ENCODE peak calls at places on chromosomes 11 and 22, in six cellular contexts. One of them, this sample, is unnamed.

GRCh38 chr11:3622521-3622920 is 19.3 kb downstream of the ART5 start:
- DNase-seq in Karpas-422: peak; percentile 35
- DNase-seq in kidney: no peak
- DNase-seq in SW480: no peak
- DNase-seq in spleen: peak; percentile 54
- DNase-seq in foreskin melanocyte: no peak
- DNase-seq in this sample: no peak

GRCh38 chr11:121536116-121536515 is 83.3 kb upstream of the SORL1-AS1 start:
- DNase-seq in Karpas-422: peak; percentile 47
- DNase-seq in kidney: no peak
- DNase-seq in SW480: no peak
- DNase-seq in spleen: no peak
- DNase-seq in foreskin melanocyte: no peak
- DNase-seq in this sample: no peak

GRCh38 chr11:2990617-2991476 is 1.3 kb downstream of the NAP1L4 start:
- DNase-seq in Karpas-422: peak; percentile 74
- DNase-seq in kidney: no peak
- DNase-seq in SW480: peak; percentile 59
- DNase-seq in spleen: no peak
- DNase-seq in foreskin melanocyte: no peak
- DNase-seq in this sample: no peak

GRCh38 chr11:69799582-69799981 is 19.6 kb downstream of the FGF3 start:
- DNase-seq in Karpas-422: peak; percentile 75
- DNase-seq in kidney: no peak
- DNase-seq in SW480: peak; percentile 74
- DNase-seq in spleen: no peak
- DNase-seq in foreskin melanocyte: no peak
- DNase-seq in this sample: no peak

GRCh38 chr11:118984825-118985224 is 13.1 kb upstream of the CENATAC start:
- DNase-seq in Karpas-422: no peak
- DNase-seq in kidney: no peak
- DNase-seq in SW480: no peak
- DNase-seq in spleen: no peak
- DNase-seq in foreskin melanocyte: no peak
- DNase-seq in this sample: no peak

GRCh38 chr11:67303132-67303988 is at the start of gene SSH3:
- DNase-seq in Karpas-422: no peak
- DNase-seq in kidney: peak; percentile 94
- DNase-seq in SW480: peak; percentile 86
- DNase-seq in spleen: peak; percentile 94
- DNase-seq in foreskin melanocyte: peak; percentile 41
- DNase-seq in this sample: peak; percentile 92

GRCh38 chr22:39174498-39175120 is 22.1 kb upstream of the CBX7 start:
- DNase-seq in Karpas-422: no peak
- DNase-seq in kidney: peak; percentile 98
- DNase-seq in SW480: peak; percentile 70
- DNase-seq in spleen: peak; percentile 95
- DNase-seq in foreskin melanocyte: peak; percentile 85
- DNase-seq in this sample: peak; percentile 81

GRCh38 chr22:50732681-50733080 is 5.3 kb upstream of the ACR start:
- DNase-seq in Karpas-422: no peak
- DNase-seq in kidney: no peak
- DNase-seq in SW480: no peak
- DNase-seq in spleen: no peak
- DNase-seq in foreskin melanocyte: no peak
- DNase-seq in this sample: peak; percentile 23

GRCh38 chr22:47198801-47199251 is 436.4 kb downstream of the TBC1D22A start:
- DNase-seq in Karpas-422: no peak
- DNase-seq in kidney: peak; percentile 71
- DNase-seq in SW480: no peak
- DNase-seq in spleen: peak; percentile 68
- DNase-seq in foreskin melanocyte: no peak
- DNase-seq in this sample: no peak

GRCh38 chr11:61555051-61555969 is 25.6 kb downstream of the SYT7 start:
- DNase-seq in Karpas-422: no peak
- DNase-seq in kidney: no peak
- DNase-seq in SW480: peak; percentile 57
- DNase-seq in spleen: no peak
- DNase-seq in foreskin melanocyte: no peak
- DNase-seq in this sample: no peak

GRCh38 chr11:114064216-114064615 is 4.7 kb downstream of the ZBTB16 start:
- DNase-seq in Karpas-422: no peak
- DNase-seq in kidney: no peak
- DNase-seq in SW480: no peak
- DNase-seq in spleen: no peak
- DNase-seq in foreskin melanocyte: no peak
- DNase-seq in this sample: no peak

GRCh38 chr22:44752285-44753188 is at the start of gene ARHGAP8:
- DNase-seq in Karpas-422: no peak
- DNase-seq in kidney: peak; percentile 87
- DNase-seq in SW480: peak; percentile 48
- DNase-seq in spleen: peak; percentile 75
- DNase-seq in foreskin melanocyte: no peak
- DNase-seq in this sample: peak; percentile 75

GRCh38 chr22:36644333-36644757 is 59.2 kb downstream of the CACNG2 start:
- DNase-seq in Karpas-422: peak; percentile 84
- DNase-seq in kidney: no peak
- DNase-seq in SW480: peak; percentile 66
- DNase-seq in spleen: no peak
- DNase-seq in foreskin melanocyte: peak; percentile 56
- DNase-seq in this sample: no peak

GRCh38 chr22:31603574-31603973 is 58.4 kb downstream of the PISD start:
- DNase-seq in Karpas-422: no peak
- DNase-seq in kidney: peak; percentile 61
- DNase-seq in SW480: no peak
- DNase-seq in spleen: no peak
- DNase-seq in foreskin melanocyte: no peak
- DNase-seq in this sample: no peak

GRCh38 chr11:74225565-74225964 is 54.5 kb downstream of the PPME1 start:
- DNase-seq in Karpas-422: no peak
- DNase-seq in kidney: no peak
- DNase-seq in SW480: no peak
- DNase-seq in spleen: no peak
- DNase-seq in foreskin melanocyte: no peak
- DNase-seq in this sample: no peak

GRCh38 chr11:71139516-71140205 is 112.7 kb downstream of the SHANK2 start:
- DNase-seq in Karpas-422: no peak
- DNase-seq in kidney: peak; percentile 92
- DNase-seq in SW480: no peak
- DNase-seq in spleen: peak; percentile 62
- DNase-seq in foreskin melanocyte: peak; percentile 11
- DNase-seq in this sample: peak; percentile 70

GRCh38 chr11:72736452-72737069 is 15.6 kb downstream of the ARAP1 start:
- DNase-seq in Karpas-422: peak; percentile 60
- DNase-seq in kidney: peak; percentile 84
- DNase-seq in SW480: peak; percentile 55
- DNase-seq in spleen: peak; percentile 95
- DNase-seq in foreskin melanocyte: no peak
- DNase-seq in this sample: peak; percentile 86